ENCODE peak calls at places on chromosomes 2 and 18, in eight cellular contexts. O is neural progenitor cell, P is spleen, E is endodermal cell, Z is suprapubic skin, V is IMR-90, S is uterus, J is pancreas. T is an unnamed sample. For H3K4me1, the result is how much of the 10 kb centered on the place peaks cover.

GRCh38 chr2:152537252-152537651 is 180.0 kb downstream of the PRPF40A start:
- DNase-seq in O (no peak), P (no peak), E (no peak), Z (no peak), V (peak), S (no peak), J (no peak), T (no peak)

GRCh38 chr2:25374827-25375226 is 33.1 kb upstream of the DNMT3A start:
- DNase-seq in O (no peak), P (peak), E (no peak), Z (no peak), V (no peak), S (no peak), J (no peak), T (no peak)

GRCh38 chr18:79611040-79611681 is 68.4 kb upstream of the CTDP1 start:
- DNase-seq in O (no peak), P (peak), E (peak), Z (peak), V (peak), S (peak), J (peak), T (peak)

GRCh38 chr2:45643543-45644542 is 7.6 kb upstream of the PRKCE start:
- DNase-seq in O (peak), P (peak), E (peak), Z (peak), V (peak), S (peak), J (peak), T (peak)

GRCh38 chr2:943821-944220 is 6.8 kb upstream of the SNTG2 start:
- DNase-seq in O (no peak), P (no peak), E (peak), Z (no peak), V (no peak), S (no peak), J (no peak), T (no peak)

GRCh38 chr2:200584639-200585038 is 1.2 kb upstream of the AOX1 start:
- DNase-seq in O (no peak), P (no peak), E (no peak), Z (no peak), V (no peak), S (no peak), J (no peak), T (no peak)

GRCh38 chr2:32918774-32919173 is 28.0 kb upstream of the LTBP1 start:
- DNase-seq in O (no peak), P (no peak), E (no peak), Z (no peak), V (no peak), S (no peak), J (no peak), T (no peak)

GRCh38 chr2:139317259-139317658 is 537.1 kb upstream of the NXPH2 start:
- DNase-seq in O (no peak), P (no peak), E (no peak), Z (no peak), V (no peak), S (no peak), J (no peak), T (no peak)

GRCh38 chr2:136424112-136424511 is 306.2 kb upstream of the CXCR4 start:
- DNase-seq in O (no peak), P (no peak), E (no peak), Z (no peak), V (no peak), S (no peak), J (no peak), T (no peak)

GRCh38 chr2:38682008-38682575 is 16.2 kb downstream of the GALM start:
- DNase-seq in O (no peak), P (no peak), E (no peak), Z (no peak), V (no peak), S (no peak), J (no peak), T (no peak)

GRCh38 chr18:76351961-76352581 is 143.0 kb downstream of the ZNF516 start:
- DNase-seq in O (no peak), P (no peak), E (no peak), Z (no peak), V (peak), S (peak), J (no peak), T (peak)

GRCh38 chr18:31931163-31931885 is 11.6 kb downstream of the TRAPPC8 start:
- DNase-seq in O (no peak), P (no peak), E (no peak), Z (no peak), V (peak), S (no peak), J (no peak), T (no peak)

GRCh38 chr2:238925816-238926215 is 77.9 kb downstream of the TWIST2 start:
- DNase-seq in O (no peak), P (peak), E (no peak), Z (no peak), V (no peak), S (peak), J (no peak), T (no peak)

GRCh38 chr2:7567646-7568045 is 650.4 kb downstream of the RNF144A start:
- DNase-seq in O (no peak), P (peak), E (no peak), Z (no peak), V (no peak), S (no peak), J (no peak), T (no peak)

GRCh38 chr18:500556-501405 is at the start of gene COLEC12:
- DNase-seq in O (peak), P (no peak), E (peak), Z (no peak), V (no peak), S (peak), J (no peak), T (peak)

GRCh38 chr2:149205143-149205542 is 125.2 kb upstream of the LYPD6 start:
- DNase-seq in O (no peak), P (no peak), E (no peak), Z (no peak), V (no peak), S (no peak), J (no peak), T (no peak)

GRCh38 chr2:15901095-15901807 is 39.1 kb upstream of the MYCN start:
- DNase-seq in O (no peak), P (no peak), E (no peak), Z (no peak), V (no peak), S (no peak), J (no peak), T (no peak)

GRCh38 chr2:183495589-183496267 is 371.5 kb downstream of the NUP35 start:
- DNase-seq in O (no peak), P (no peak), E (no peak), Z (no peak), V (no peak), S (no peak), J (no peak), T (no peak)

GRCh38 chr2:233062946-233063268 is 2.8 kb downstream of the INPP5D start:
- DNase-seq in O (no peak), P (peak), E (no peak), Z (peak), V (no peak), S (no peak), J (no peak), T (no peak)

GRCh38 chr2:200377774-200378336 is 71.4 kb downstream of the SPATS2L start:
- DNase-seq in O (no peak), P (no peak), E (no peak), Z (no peak), V (no peak), S (no peak), J (no peak), T (no peak)

GRCh38 chr2:226405465-226405864 is 394.2 kb downstream of the IRS1 start:
- DNase-seq in O (no peak), P (no peak), E (no peak), Z (no peak), V (no peak), S (no peak), J (no peak), T (no peak)

GRCh38 chr2:20326163-20326780 is 24.4 kb downstream of the PUM2 start:
- DNase-seq in O (peak), P (no peak), E (peak), Z (no peak), V (peak), S (peak), J (no peak), T (no peak)

GRCh38 chr2:216370961-216371633 is 1.2 kb downstream of the MARCHF4 start:
- DNase-seq in O (peak), P (no peak), E (peak), Z (no peak), V (no peak), S (no peak), J (peak), T (no peak)

GRCh38 chr2:23235292-23235691 is 149.7 kb upstream of the KLHL29 start:
- DNase-seq in O (no peak), P (no peak), E (no peak), Z (no peak), V (no peak), S (no peak), J (no peak), T (no peak)

GRCh38 chr18:74596959-74597661 is 560 bp upstream of the ZNF407 start:
- DNase-seq in O (peak), P (peak), E (peak), Z (peak), V (peak), S (peak), J (peak), T (peak)

GRCh38 chr2:144477943-144478283 is 42.0 kb downstream of the ZEB2 start:
- DNase-seq in O (no peak), P (no peak), E (no peak), Z (no peak), V (peak), S (no peak), J (no peak), T (no peak)

GRCh38 chr18:62781262-62781661 is 65.9 kb downstream of the PHLPP1 start:
- DNase-seq in O (no peak), P (no peak), E (no peak), Z (no peak), V (no peak), S (peak), J (no peak), T (no peak)

GRCh38 chr2:40300391-40300790 is 151.5 kb downstream of the SLC8A1 start:
- DNase-seq in O (no peak), P (no peak), E (no peak), Z (no peak), V (no peak), S (no peak), J (no peak), T (no peak)

GRCh38 chr2:75932996-75933395 is 222.3 kb upstream of the GCFC2 start:
- DNase-seq in O (no peak), P (no peak), E (no peak), Z (no peak), V (no peak), S (no peak), J (no peak), T (no peak)

GRCh38 chr18:22930089-22930713 is 2.9 kb upstream of the RBBP8 start:
- DNase-seq in O (peak), P (peak), E (peak), Z (peak), V (peak), S (peak), J (peak), T (peak)

DNA sequence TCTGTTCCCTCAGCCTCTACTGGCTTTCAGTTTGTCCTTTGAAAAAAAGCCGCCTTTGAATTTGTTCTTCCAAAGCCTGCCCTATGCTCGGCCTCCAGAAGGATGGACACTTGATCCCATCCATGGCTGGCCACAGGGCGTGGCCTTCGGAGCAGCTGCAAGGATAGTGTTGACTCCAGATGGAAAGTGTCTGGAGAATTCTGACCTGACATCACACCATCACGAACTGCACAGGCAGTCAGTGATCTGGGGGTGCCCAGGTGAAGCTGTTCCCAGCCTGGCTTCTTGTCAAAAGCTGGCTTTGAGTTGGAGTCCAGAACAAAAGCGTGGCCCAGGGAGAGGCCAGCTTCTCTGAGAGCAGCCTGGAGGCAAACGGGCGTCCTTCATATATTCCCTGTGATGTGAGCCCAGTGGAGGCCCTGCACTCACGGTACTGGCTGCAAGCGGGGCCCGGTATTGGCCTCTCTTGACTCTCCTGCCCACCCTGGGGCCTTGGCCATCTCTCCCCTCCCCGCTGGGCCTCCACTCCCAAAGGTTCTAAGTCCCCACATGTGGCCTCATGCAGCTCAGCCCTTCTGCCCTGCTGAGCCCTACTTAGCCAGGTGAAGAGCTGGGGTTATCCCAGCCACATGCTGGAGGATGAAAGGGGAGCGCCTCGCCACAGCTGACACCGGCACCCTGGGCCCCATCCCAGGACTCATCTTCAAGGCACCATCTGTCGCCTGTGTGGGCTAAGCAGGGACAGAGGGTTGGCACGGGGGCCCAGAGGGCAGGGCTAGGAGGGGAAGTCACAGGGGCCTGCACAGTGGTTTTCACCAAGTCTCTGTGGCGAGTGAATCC is 20.4 kb upstream of the ATOH8 start:
- DNase-seq in O (no peak), P (no peak), E (no peak), Z (no peak), V (no peak), S (no peak), J (no peak), T (no peak)
- H3K4me1 ChIP-seq in O (under half), P (under half), E (under half), Z (half or more), V (under half), S (under half), J (under half), T (under half)

GRCh38 chr2:18500333-18500732 is 60.1 kb downstream of the RDH14 start:
- DNase-seq in O (no peak), P (no peak), E (no peak), Z (no peak), V (peak), S (no peak), J (no peak), T (no peak)
- H3K4me3 ChIP-seq in O (no peak), P (no peak), E (no peak), Z (no peak), V (no peak), S (no peak), J (no peak), T (no peak)

DNA sequence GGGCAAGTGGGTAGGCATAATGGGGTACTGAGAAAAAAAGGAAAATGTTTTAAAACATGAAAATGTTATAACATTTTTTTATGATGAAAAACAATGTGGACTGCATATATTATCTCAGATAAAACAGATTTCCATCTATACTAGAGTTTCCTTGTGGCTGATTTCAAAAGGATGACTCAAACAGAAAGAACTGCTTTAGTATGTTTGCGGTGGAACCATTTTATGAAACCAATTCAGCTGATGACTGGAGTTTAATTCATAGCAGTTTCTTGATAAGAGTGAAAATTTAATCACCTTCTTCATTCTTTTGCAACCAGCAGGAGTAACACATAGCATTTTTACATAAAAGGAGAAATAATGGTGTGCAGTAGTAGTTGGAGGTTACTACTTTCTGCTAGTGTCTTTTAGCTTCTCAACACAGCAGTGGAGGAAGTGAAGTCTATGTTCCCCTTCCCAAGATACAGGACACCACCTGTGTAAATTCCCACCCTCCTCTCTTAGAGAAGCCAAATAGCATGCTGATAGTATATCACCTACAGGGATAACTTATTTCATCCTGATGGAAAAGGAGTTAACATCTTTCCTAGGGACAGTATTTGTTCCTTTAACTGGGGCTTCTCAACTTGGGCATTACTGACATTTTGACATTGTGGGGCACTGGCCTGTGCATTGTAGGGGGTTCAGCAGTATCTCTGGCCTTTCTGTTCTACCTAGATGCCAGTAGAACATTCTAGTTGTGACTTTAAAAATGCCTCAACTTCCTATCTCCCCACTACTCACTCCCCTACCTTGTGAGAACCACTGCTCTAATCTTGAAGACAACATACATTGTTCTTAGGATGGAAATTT is 29.9 kb downstream of the PELI1 start:
- DNase-seq in O (no peak), P (no peak), E (peak), Z (no peak), V (peak), S (no peak), J (no peak), T (no peak)
- H3K4me1 ChIP-seq in O (under half), P (half or more), E (under half), Z (half or more), V (under half), S (under half), J (under half), T (under half)

DNA sequence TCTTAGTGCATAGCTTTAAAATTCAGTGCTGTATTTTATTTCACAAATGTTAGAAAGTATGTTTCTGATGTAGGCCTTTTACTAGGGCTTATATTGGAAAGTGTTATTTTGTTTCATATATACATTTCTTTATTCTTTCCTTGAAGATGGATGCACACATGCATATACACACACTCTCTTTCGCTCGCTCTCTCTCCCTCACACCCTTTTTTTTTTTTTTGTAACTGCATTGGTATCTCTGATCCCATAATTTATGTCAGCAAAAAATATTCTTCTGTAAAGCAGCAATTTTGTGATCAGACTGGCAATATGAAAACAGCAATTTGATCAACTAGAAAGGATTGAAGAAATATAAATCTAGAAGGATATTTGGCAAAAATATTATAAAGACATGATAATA is 2.0 kb downstream of the MBD5 start:
- DNase-seq in O (no peak), P (no peak), E (no peak), Z (no peak), V (no peak), S (no peak), J (no peak), T (no peak)
- H3K4me3 ChIP-seq in O (peak), P (no peak), E (peak), Z (no peak), V (peak), S (no peak), J (no peak), T (peak)

DNA sequence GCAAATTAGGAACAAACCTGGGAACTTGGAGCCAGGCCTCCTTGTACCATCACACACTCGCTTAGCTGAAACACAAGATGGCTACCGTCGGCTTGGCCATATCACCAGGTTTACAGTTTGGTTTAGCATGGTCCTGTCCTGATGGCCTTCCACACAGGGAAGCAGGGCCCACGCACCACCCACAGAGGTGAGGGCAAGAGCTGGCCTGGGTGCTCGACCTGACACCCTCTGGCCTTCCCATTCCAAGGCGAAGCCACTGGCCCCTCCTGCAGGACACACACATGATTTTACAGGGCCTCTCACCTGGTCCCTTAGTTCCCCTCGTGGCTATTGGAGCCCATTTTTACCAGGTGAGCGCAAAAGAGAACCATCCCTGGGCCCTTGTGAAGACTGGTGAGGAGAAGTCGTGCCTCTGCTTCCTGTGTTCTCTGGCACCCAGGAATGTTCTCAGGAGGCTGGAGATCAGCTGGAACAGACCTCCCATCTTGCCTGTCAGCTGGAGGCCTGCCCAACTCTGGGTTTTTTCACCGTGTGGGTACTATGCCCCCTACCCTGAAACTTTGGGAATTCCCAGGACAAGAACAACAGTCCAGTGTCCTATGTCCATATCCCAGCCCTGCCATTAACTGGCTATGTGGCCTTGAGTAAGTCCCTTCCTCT is 53.0 kb upstream of the FOSL2 start:
- DNase-seq in O (no peak), P (peak), E (no peak), Z (no peak), V (no peak), S (no peak), J (no peak), T (no peak)
- H3K4me1 ChIP-seq in O (under half), P (half or more), E (under half), Z (half or more), V (under half), S (under half), J (under half), T (half or more)

DNA sequence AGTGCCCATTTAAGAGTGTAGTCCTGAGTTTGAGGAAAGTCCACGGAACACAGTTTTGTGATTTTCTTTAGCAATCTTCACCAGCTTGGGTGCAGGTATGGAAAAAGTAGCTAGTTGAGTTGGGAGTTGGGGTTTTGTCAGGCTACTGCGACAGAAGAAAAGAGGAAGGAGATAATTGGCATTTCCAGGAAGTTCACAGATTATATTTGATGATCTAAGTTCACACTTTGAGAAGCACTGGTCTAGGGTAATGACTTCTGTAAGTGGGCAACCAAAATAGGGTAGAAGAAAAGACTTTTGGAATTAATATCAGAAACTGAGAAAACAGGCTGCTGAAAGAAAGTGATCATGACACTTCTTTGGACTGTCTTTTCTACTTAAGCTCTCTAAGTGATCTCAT is 52.1 kb downstream of the VIL1 start:
- DNase-seq in O (no peak), P (no peak), E (no peak), Z (no peak), V (no peak), S (no peak), J (no peak), T (no peak)
- H3K4me3 ChIP-seq in O (no peak), P (no peak), E (no peak), Z (no peak), V (no peak), S (no peak), J (no peak), T (no peak)

GRCh38 chr2:85776672-85777071 is 22.9 kb downstream of the ATOH8 start:
- DNase-seq in O (no peak), P (peak), E (no peak), Z (no peak), V (no peak), S (no peak), J (peak), T (peak)

GRCh38 chr2:85775406-85776381 is 21.9 kb downstream of the ATOH8 start:
- DNase-seq in O (no peak), P (no peak), E (no peak), Z (no peak), V (no peak), S (no peak), J (no peak), T (peak)

GRCh38 chr2:85779641-85780315 is 26.0 kb downstream of the ATOH8 start:
- DNase-seq in O (no peak), P (peak), E (no peak), Z (no peak), V (no peak), S (no peak), J (peak), T (peak)

GRCh38 chr2:85778646-85779364 is 25.0 kb downstream of the ATOH8 start:
- DNase-seq in O (no peak), P (peak), E (no peak), Z (no peak), V (no peak), S (no peak), J (peak), T (peak)

GRCh38 chr2:85777441-85777861 is 23.7 kb downstream of the ATOH8 start:
- DNase-seq in O (no peak), P (peak), E (no peak), Z (no peak), V (no peak), S (no peak), J (no peak), T (peak)
- H3K4me1 ChIP-seq in O (under half), P (half or more), E (under half), Z (half or more), V (under half), S (under half), J (under half), T (half or more)